ENCODE peak calls at places on chromosomes 1 and 21, in four cellular contexts. O is H1, I is A549, B is stomach. Q is an unnamed sample.

GRCh38 chr1:85289207-85289847 is 12.9 kb upstream of the BCL10 start:
- DNase-seq in B (peak), O (no peak), I (peak), Q (no peak)

GRCh38 chr1:2523191-2523890 is 3.1 kb downstream of the PANK4 start:
- DNase-seq in O (peak), I (no peak), B (no peak), Q (no peak)

GRCh38 chr1:234530641-234531040 is 51.7 kb upstream of the TARBP1 start:
- DNase-seq in I (no peak), B (no peak), O (no peak), Q (no peak)

GRCh38 chr21:38622827-38623209 is 124.5 kb upstream of the ERG start:
- DNase-seq in O (no peak), B (no peak), I (no peak), Q (no peak)

GRCh38 chr1:158274797-158275196 is 14.9 kb upstream of the CD1C start:
- DNase-seq in B (no peak), I (no peak), O (no peak), Q (no peak)

GRCh38 chr1:163399976-163400375 is 78.2 kb downstream of the NUF2 start:
- DNase-seq in O (peak), B (no peak), I (no peak), Q (no peak)

GRCh38 chr1:56831874-56832693 is 12.9 kb upstream of the FYB2 start:
- DNase-seq in B (peak), I (peak), O (peak), Q (peak)

GRCh38 chr1:233269656-233270055 is 25.9 kb downstream of the PCNX2 start:
- DNase-seq in B (no peak), I (no peak), O (no peak), Q (no peak)

GRCh38 chr21:27134513-27134912 is 167.6 kb upstream of the ADAMTS5 start:
- DNase-seq in B (no peak), I (no peak), O (no peak), Q (no peak)

GRCh38 chr1:53047737-53048344 is 14.2 kb upstream of the PODN start:
- DNase-seq in O (no peak), B (no peak), I (no peak), Q (no peak)

GRCh38 chr21:31732891-31733520 is 1.1 kb upstream of the SCAF4 start:
- DNase-seq in B (no peak), O (peak), I (peak), Q (no peak)

GRCh38 chr1:41629571-41629970 is 145.1 kb upstream of the EDN2 start:
- DNase-seq in B (no peak), I (no peak), O (no peak), Q (no peak)

GRCh38 chr1:163170331-163170730 is 32.4 kb downstream of the RGS5 start:
- DNase-seq in B (no peak), O (no peak), I (no peak), Q (no peak)

GRCh38 chr1:20361805-20362381 is 71.2 kb downstream of the VWA5B1 start:
- DNase-seq in O (peak), B (peak), I (peak), Q (no peak)

GRCh38 chr1:248695451-248696132 is 7.0 kb downstream of the OR14I1 start:
- DNase-seq in B (no peak), O (no peak), I (no peak), Q (no peak)

GRCh38 chr21:34198232-34199120 is 125.1 kb downstream of the MRPS6 start:
- DNase-seq in I (no peak), O (peak), B (no peak), Q (no peak)

GRCh38 chr1:20405893-20406604 is 80.0 kb downstream of the CAMK2N1 start:
- DNase-seq in O (no peak), I (no peak), B (no peak), Q (no peak)

GRCh38 chr1:185862235-185862634 is 128.0 kb downstream of the HMCN1 start:
- DNase-seq in B (no peak), O (no peak), I (peak), Q (no peak)

GRCh38 chr1:923131-923990 is at the start of gene SAMD11:
- DNase-seq in O (peak), I (peak), B (peak), Q (peak)

GRCh38 chr1:156767879-156768608 is 709 bp downstream of the PRCC start:
- DNase-seq in O (peak), B (no peak), I (peak), Q (no peak)

GRCh38 chr1:28163496-28164120 is 12.9 kb downstream of the PTAFR start:
- DNase-seq in B (no peak), I (no peak), O (no peak), Q (no peak)

GRCh38 chr1:175158133-175158532 is 34.4 kb downstream of the KIAA0040 start:
- DNase-seq in I (no peak), O (no peak), B (no peak), Q (no peak)
- TF ChIP-seq EP300 in I (no peak), O (no peak), B (no peak), Q (no peak)

GRCh38 chr1:39683591-39684312 is 7.5 kb downstream of the HPCAL4 start:
- DNase-seq in O (peak), B (no peak), I (no peak), Q (peak)

GRCh38 chr1:39679821-39680220 is 7.9 kb upstream of the NT5C1A start:
- DNase-seq in I (no peak), O (no peak), B (no peak), Q (no peak)

GRCh38 chr1:39680751-39681150 is 8.8 kb upstream of the NT5C1A start:
- DNase-seq in B (no peak), O (no peak), I (no peak), Q (no peak)

GRCh38 chr1:39681999-39682398 is 9.2 kb downstream of the HPCAL4 start:
- DNase-seq in O (no peak), I (no peak), B (no peak), Q (no peak)

GRCh38 chr1:39681294-39681693 is 9.4 kb upstream of the NT5C1A start:
- DNase-seq in B (no peak), O (no peak), I (no peak), Q (no peak)
- TF ChIP-seq POLR2A in B (no peak), O (no peak), I (no peak), Q (no peak)

DNA sequence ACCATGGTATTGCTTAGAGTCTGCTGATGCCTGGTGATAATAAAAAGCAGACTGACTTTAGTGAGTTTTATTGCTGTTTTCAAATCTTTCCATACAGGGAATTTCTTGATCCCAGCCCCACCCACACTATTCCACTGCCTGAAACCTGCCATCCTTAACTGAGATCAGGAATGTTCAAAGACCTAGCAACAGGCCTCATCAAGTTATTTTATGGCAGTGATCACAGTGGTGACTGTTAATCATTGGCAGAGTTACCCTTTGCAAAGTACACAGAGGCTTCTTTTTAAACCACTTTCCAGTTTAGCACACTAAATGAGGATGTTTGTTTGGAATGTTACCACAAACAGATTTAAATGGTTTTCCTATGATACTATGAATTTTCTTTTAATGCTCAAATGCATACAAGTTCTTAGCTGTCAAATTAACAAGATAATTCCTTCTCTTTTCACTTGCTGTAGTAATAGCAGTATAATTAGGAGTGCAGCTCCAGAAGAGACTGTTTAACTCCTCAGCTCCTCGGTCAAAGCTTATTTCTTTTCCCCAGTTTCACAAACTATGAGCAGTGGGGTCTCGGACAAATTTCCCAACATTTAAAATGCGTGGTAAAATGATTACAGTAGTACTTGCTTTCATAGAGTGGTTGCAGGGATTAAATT is 69.9 kb upstream of the USP25 start:
- DNase-seq in I (peak), B (no peak), O (no peak), Q (no peak)
- TF ChIP-seq EP300 in I (no peak), B (no peak), O (no peak), Q (no peak)

GRCh38 chr1:81801834-81802531 is 1.2 kb downstream of the ADGRL2 start:
- DNase-seq in O (peak), B (peak), I (peak), Q (peak)
- TF ChIP-seq POLR2A in O (no peak), B (no peak), I (no peak), Q (no peak)

DNA sequence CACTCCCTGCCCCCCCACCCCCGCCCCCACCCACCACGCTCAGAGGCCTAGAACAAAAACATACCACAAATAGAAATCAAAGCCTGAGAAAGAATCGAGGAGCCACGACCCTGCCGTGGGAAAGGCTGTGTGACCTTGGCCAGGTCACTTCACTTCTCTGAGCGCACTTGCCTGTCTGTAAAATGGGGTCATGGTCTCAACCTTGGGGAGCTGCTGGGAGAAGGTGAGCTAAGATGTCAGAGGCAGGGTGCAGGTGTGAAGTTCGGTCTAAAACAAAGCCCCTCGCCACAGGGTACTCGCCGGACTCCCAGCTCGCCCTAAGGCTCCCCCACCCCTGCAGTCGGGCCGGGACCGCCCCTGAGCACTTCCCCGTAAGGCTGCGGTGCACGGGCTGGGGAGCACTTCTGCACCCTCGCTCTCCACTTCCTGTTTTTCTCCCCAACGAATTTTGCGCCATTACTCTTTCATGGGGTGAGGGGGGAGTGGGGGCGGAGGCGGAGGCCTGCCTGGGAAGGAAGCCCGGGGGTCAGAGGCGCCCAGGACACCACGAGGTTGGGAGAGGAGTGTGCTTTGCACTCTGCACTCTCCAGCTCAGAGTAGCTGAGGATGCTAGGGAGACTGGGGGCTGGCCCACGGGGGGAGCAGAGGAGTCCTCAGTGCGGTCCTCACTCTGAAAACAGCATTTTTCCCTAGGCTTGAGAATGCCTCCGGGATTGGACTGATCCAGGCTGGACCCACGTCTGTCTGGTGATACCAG is 21.9 kb upstream of the PIK3CD start:
- DNase-seq in O (peak), I (no peak), B (peak), Q (no peak)
- TF ChIP-seq EP300 in O (no peak), I (no peak), B (no peak), Q (peak)

DNA sequence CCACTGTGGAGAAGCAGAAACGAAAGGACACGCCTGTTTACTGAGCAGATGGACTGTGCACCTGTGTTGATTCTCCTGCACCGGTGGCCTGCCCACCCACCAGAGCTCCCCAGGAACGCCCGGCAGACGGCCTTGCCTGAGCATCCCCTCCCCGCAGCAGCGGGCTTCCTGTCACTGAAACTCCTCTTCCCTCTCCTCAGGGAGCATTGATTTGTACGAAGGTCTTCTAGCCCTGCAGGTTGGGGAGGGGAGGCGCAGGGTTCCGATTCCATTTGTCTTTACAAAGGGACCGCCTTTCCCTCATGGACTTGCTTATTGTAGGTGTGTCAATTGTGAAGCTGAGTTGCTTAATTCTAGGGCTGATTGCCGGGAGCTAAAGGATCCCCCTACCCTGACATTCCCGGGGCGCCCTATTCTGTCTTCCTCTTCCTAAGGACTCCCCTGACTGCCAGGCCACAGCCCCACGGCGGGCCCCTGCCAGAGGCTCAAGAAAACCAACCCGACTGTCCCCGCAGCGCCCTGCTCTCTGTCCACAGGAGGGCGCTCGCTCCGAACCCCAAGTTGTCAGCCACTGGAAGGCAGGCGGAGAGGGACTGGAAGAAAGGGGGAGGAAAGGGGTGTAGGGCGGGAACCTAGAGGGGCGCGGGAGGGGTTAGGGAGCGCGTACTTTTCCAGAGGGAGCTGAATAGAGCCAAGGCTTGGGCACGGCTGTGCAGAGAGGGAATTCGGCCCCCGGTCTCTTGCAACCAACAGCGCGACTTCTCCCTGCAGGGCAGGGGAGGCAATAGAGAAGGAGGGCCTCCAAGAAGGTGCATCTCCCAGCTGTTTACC is 2.8 kb downstream of the S100A6 start:
- DNase-seq in O (peak), B (peak), I (peak), Q (peak)
- TF ChIP-seq POLR2A in O (no peak), B (no peak), I (peak), Q (peak)

DNA sequence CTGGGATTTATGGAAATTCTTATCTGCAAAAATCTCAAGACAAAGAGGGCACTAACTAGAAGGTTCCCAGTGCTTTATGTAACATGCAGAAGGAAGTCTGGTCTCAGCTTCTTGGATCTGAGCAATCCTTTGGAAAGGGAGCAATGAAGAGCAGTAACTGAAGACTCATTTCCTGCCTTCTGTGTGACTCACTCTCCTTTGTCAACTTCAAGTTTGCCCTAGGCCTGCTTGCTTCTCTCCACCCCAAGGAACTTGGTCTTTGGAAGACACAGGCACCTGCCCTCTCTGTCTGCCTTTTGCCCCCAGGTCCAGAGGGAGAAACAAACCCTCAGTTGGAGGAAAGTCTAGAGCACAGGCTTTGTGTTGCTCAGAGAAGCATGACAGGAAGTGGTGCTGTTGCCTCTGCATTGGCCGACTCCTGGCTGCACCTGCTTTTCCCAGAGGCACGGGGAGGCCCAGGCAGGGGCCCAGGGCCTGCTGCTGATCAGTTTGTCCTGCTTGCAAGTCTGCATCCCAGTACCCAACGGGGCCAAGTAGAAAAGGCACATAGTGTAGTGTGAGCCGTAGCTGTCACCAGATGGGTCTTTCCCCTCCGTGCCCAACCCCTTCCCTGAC is 137.2 kb downstream of the DHRS3 start:
- DNase-seq in B (no peak), O (no peak), I (peak), Q (no peak)
- TF ChIP-seq EP300 in B (no peak), O (no peak), I (peak), Q (peak)